ENCODE peak calls at places on chromosomes 5 and 9, in seven cellular contexts. I is Panc1, A is IMR-90, H is GM23338, Y is upper lobe of left lung, K is body of pancreas, Z is DND-41. G is an unnamed sample.
A peak's percentile ranks its signal among the peaks of the same experiment; 100 is the strongest.

GRCh38 chr5:159244163-159244562 is 18.9 kb upstream of the UBLCP1 start:
- ATAC-seq in I (no peak), A (no peak), H (no peak), Y (no peak), K (no peak), Z (no peak), G (no peak)

GRCh38 chr9:83220737-83221136 is 157.8 kb upstream of the RASEF start:
- ATAC-seq in I (peak; percentile 57), A (no peak), H (no peak), Y (no peak), K (peak; percentile 75), Z (no peak), G (no peak)

GRCh38 chr9:135272608-135273007 is 185.1 kb downstream of the OLFM1 start:
- ATAC-seq in I (no peak), A (no peak), H (no peak), Y (no peak), K (no peak), Z (no peak), G (no peak)

GRCh38 chr5:56297851-56298250 is 64.7 kb upstream of the ANKRD55 start:
- ATAC-seq in I (no peak), A (no peak), H (no peak), Y (no peak), K (no peak), Z (no peak), G (no peak)

GRCh38 chr9:89750117-89750551 is 145.3 kb downstream of the GADD45G start:
- ATAC-seq in I (no peak), A (no peak), H (peak; percentile 79), Y (peak; percentile 19), K (no peak), Z (peak; percentile 11), G (no peak)

GRCh38 chr5:178221857-178222256 is 10.7 kb downstream of the PHYKPL start:
- ATAC-seq in I (peak; percentile 18), A (no peak), H (no peak), Y (no peak), K (no peak), Z (no peak), G (no peak)

GRCh38 chr9:137221477-137222111 is 446 bp downstream of the RNF208 start:
- ATAC-seq in I (no peak), A (no peak), H (peak; percentile 11), Y (no peak), K (no peak), Z (no peak), G (no peak)

GRCh38 chr9:110939053-110939452 is 99.2 kb downstream of the LPAR1 start:
- ATAC-seq in I (no peak), A (no peak), H (no peak), Y (no peak), K (no peak), Z (no peak), G (no peak)

GRCh38 chr5:4129523-4129922 is 533.9 kb downstream of the IRX1 start:
- ATAC-seq in I (no peak), A (no peak), H (no peak), Y (no peak), K (no peak), Z (no peak), G (no peak)

GRCh38 chr5:100889896-100890295 is 13.2 kb downstream of the ST8SIA4 start:
- ATAC-seq in I (no peak), A (no peak), H (no peak), Y (no peak), K (no peak), Z (no peak), G (no peak)

GRCh38 chr5:115575167-115576070 is 26.9 kb downstream of the TICAM2 start:
- ATAC-seq in I (no peak), A (peak; percentile 67), H (no peak), Y (no peak), K (no peak), Z (no peak), G (no peak)

GRCh38 chr5:167713186-167713585 is 578.3 kb upstream of the WWC1 start:
- ATAC-seq in I (no peak), A (no peak), H (no peak), Y (no peak), K (no peak), Z (no peak), G (no peak)

DNA sequence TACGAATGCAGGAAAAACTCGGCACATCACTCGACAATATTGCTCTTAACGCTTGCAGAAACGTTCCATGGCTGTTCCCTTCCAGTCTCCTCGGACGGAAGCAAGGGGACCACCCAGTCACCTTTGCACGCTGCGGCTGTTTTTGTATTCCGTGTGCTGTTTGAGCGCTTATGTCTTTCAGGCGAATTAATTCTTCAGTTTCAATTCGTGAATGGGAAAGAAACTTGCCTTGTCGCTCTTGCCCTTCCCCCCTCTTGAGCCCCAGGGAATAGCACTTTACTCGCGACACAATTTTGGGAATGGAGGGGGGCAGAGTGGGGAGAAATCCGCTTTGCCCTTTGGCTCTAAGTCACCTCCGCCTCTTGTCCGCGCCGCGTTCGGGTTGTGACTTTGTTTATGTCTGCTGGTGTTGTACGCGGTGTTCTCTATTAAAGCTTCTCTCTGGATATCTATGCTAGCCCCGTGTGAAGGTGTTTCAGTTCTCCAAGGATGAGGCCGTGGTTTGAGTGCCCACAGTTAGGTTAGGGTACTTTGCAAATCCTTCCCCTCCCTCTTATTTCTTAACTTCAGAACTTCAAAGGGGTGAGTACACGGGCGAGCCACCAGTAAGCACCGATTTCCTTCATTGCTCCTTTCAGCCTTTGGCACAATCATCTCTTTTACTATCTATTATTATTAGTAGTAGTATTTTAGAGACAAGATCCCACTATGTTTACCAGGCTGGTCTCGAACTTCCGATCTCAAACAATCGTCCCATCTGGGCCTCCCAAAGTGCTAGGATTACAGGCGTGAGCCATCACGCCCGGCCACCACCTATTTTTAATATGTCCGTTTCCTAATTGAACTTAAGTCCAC is 2.7 kb downstream of the FOXB2 start:
- ATAC-seq in I (no peak), A (no peak), H (no peak), Y (no peak), K (peak; percentile 19), Z (no peak), G (no peak)
- H3K27me3 ChIP-seq in I (no peaks in the 10 kb centered on the region), A (peaks cover 80% of the 10 kb centered on the region), H (peaks cover 91% of the 10 kb centered on the region), Y (peaks cover under 1% of the 10 kb centered on the region), K (peaks cover 40% of the 10 kb centered on the region), Z (no peaks in the 10 kb centered on the region), G (peaks cover 97% of the 10 kb centered on the region)

DNA sequence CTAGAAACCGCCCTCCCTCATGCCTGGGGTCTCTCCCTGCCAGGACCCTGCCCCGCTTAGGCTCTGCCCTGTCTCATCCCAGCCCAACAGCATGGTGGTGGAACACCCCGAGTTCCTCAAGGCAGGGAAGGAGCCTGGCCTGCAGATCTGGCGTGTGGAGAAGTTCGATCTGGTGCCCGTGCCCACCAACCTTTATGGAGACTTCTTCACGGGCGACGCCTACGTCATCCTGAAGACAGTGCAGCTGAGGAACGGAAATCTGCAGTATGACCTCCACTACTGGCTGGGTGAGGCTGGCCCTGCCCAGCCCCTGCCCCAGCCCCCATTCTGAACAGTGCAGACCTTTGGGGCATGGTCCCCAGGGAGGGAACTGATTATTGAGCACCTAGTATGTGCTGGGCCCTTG is 33.9 kb downstream of the GSN start:
- ATAC-seq in I (no peak), A (no peak), H (no peak), Y (no peak), K (no peak), Z (no peak), G (no peak)
- H3K4me3 ChIP-seq in I (no peak overlapping the region), A (no peak overlapping the region), H (no peak overlapping the region), Y (no peak overlapping the region), K (no peak overlapping the region), Z (no peak overlapping the region), G (peak overlapping the region; percentile 34)

GRCh38 chr9:34783951-34784487 is 74.1 kb upstream of the CCL21 start:
- ATAC-seq in I (no peak), A (no peak), H (no peak), Y (no peak), K (no peak), Z (no peak), G (no peak)
- H3K27me3 ChIP-seq in I (peaks cover 42% of the 10 kb centered on the region), A (peaks cover 3% of the 10 kb centered on the region), H (no peaks in the 10 kb centered on the region), Y (no peaks in the 10 kb centered on the region), K (no peaks in the 10 kb centered on the region), Z (peaks cover 14% of the 10 kb centered on the region), G (peaks cover 13% of the 10 kb centered on the region)

GRCh38 chr5:138111181-138111580 is 27.3 kb downstream of the WNT8A start:
- ATAC-seq in I (no peak), A (no peak), H (no peak), Y (no peak), K (no peak), Z (no peak), G (no peak)
- H3K4me3 ChIP-seq in I (no peak overlapping the region), A (no peak overlapping the region), H (no peak overlapping the region), Y (no peak overlapping the region), K (no peak overlapping the region), Z (no peak overlapping the region), G (no peak overlapping the region)

GRCh38 chr9:93940951-93941350 is 14.2 kb downstream of the BARX1 start:
- ATAC-seq in I (no peak), A (no peak), H (no peak), Y (no peak), K (no peak), Z (no peak), G (no peak)

GRCh38 chr9:93944011-93944410 is 11.1 kb downstream of the BARX1 start:
- ATAC-seq in I (no peak), A (no peak), H (peak; percentile 16), Y (no peak), K (no peak), Z (no peak), G (no peak)

GRCh38 chr9:93941493-93941892 is 13.7 kb downstream of the BARX1 start:
- ATAC-seq in I (no peak), A (no peak), H (no peak), Y (no peak), K (no peak), Z (no peak), G (no peak)

GRCh38 chr9:93945400-93946337 is 9.5 kb downstream of the BARX1 start:
- ATAC-seq in I (peak; percentile 28), A (no peak), H (peak; percentile 13), Y (no peak), K (no peak), Z (no peak), G (no peak)

DNA sequence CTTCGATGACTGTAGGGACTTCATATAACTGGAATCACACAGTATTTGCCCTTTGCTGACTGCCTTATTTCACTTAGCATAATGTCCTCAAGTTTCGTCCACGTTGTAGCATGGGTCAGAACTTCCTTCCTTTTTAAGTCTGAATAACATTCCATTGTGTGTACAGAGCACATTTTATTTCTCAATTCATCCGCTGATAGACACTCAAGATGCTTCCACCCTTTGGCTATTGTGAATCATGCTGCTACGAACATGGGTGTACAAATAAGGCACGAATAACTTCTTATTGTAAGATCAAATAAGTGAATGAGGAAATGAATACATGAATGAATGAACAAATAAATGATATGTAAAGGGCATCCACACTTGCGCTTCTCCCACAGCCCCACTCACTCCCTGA is 13.0 kb downstream of the BARX1 start:
- ATAC-seq in I (no peak), A (no peak), H (no peak), Y (no peak), K (no peak), Z (no peak), G (no peak)
- H3K27me3 ChIP-seq in I (no peaks in the 10 kb centered on the region), A (peaks cover 55% of the 10 kb centered on the region), H (peaks cover 58% of the 10 kb centered on the region), Y (no peaks in the 10 kb centered on the region), K (peaks cover 15% of the 10 kb centered on the region), Z (peaks cover 10% of the 10 kb centered on the region), G (peaks cover 76% of the 10 kb centered on the region)

DNA sequence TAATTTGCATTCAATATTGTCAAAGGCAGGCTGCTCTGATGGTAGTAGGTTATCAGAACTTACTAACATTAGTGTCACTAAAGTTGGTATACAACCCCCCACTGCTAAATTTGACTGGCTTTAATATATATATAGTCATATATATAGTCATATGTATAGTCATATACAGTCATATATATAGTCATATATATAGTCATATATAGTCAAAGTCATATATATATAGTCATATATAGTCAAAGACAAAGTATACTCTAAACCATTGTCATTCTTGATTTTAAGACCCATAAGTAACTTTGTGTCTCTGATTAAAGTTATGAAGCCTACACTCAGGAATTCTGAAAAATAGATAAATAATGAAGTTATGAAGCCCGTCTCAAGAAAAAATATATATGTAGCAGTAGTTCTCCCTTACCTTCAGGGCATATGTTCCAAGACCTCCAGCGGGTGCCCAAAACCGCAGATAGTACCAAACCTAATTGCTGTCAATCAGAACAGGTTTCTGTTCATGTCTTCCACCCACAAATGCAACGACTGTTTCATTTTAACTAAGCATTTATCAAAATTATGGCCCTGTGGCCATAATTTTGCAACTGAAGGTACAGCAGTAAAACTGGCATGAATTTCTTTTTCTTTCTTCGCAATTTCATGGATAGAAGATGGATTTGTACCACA is 40.1 kb downstream of the TRPM6 start:
- ATAC-seq in I (no peak), A (no peak), H (no peak), Y (no peak), K (no peak), Z (no peak), G (no peak)
- H3K4me3 ChIP-seq in I (no peak overlapping the region), A (no peak overlapping the region), H (no peak overlapping the region), Y (no peak overlapping the region), K (no peak overlapping the region), Z (no peak overlapping the region), G (no peak overlapping the region)

G was measured in gastroesophageal sphincter.